ENCODE peak calls at places on chromosome 1, in eight cellular contexts. D is fibroblast of pulmonary artery, Z is dorsolateral prefrontal cortex, F is body of pancreas, E is fibroblast of the aortic adventitia, B is neural progenitor cell, N is GM23338, X is tibial nerve. Y is an unnamed sample.

GRCh38 chr1:162319510-162320160 is 57.0 kb downstream of the SPATA46 start:
- DNase-seq in B (no peak), E (peak), Z (no peak), N (no peak), X (no peak), D (peak), F (no peak), Y (no peak)

GRCh38 chr1:244712669-244713068 is 59.7 kb downstream of the DESI2 start:
- DNase-seq in E (no peak), Z (no peak), X (no peak), F (no peak), B (no peak), N (no peak), D (no peak), Y (no peak)

GRCh38 chr1:59685666-59686065 is 129.1 kb upstream of the HOOK1 start:
- DNase-seq in N (no peak), E (no peak), D (no peak), B (no peak), X (no peak), Z (no peak), F (no peak), Y (no peak)

GRCh38 chr1:93448292-93448982 is 519 bp downstream of the FNBP1L start:
- DNase-seq in X (no peak), B (peak), D (peak), E (no peak), Z (no peak), N (peak), F (peak), Y (no peak)

GRCh38 chr1:72241397-72241796 is 40.9 kb downstream of the NEGR1 start:
- DNase-seq in E (peak), D (peak), Z (no peak), N (no peak), F (no peak), B (no peak), X (no peak), Y (peak)

GRCh38 chr1:206949208-206949607 is 2.9 kb upstream of the PIGR start:
- DNase-seq in E (no peak), X (no peak), D (no peak), B (no peak), N (no peak), F (no peak), Z (no peak), Y (no peak)

GRCh38 chr1:207240325-207241095 is 81.0 kb upstream of the CD55 start:
- DNase-seq in D (no peak), Z (no peak), B (no peak), X (no peak), F (no peak), N (no peak), E (peak), Y (peak)

GRCh38 chr1:9143250-9143649 is 14.3 kb upstream of the GPR157 start:
- DNase-seq in N (no peak), Z (no peak), X (no peak), F (no peak), D (peak), B (no peak), E (peak), Y (peak)

GRCh38 chr1:113835686-113836290 is 23.5 kb upstream of the RSBN1 start:
- DNase-seq in N (peak), E (peak), B (peak), X (no peak), D (peak), F (no peak), Z (no peak), Y (peak)

GRCh38 chr1:28507646-28508434 is 2.0 kb downstream of the RCC1 start:
- DNase-seq in B (no peak), E (peak), Z (no peak), F (no peak), N (no peak), D (no peak), X (no peak), Y (no peak)

GRCh38 chr1:238960071-238960470 is 426.3 kb upstream of the CHRM3 start:
- DNase-seq in N (no peak), Z (no peak), B (no peak), E (peak), X (no peak), D (peak), F (no peak), Y (peak)

GRCh38 chr1:7988576-7988975 is 27.1 kb downstream of the PARK7 start:
- DNase-seq in X (no peak), Z (no peak), N (no peak), D (no peak), B (no peak), F (no peak), E (peak), Y (no peak)

GRCh38 chr1:85494957-85495266 is 30.0 kb upstream of the DDAH1 start:
- DNase-seq in D (peak), F (no peak), X (no peak), N (peak), E (peak), B (peak), Z (no peak), Y (peak)

GRCh38 chr1:17119076-17119743 is at the start of gene PADI2:
- DNase-seq in N (peak), E (peak), X (no peak), B (peak), F (peak), Z (peak), D (peak), Y (peak)

GRCh38 chr1:195481293-195481692 is 1126.9 kb downstream of the KCNT2 start:
- DNase-seq in B (no peak), Z (no peak), E (no peak), F (no peak), X (no peak), D (no peak), N (peak), Y (no peak)

GRCh38 chr1:36612881-36613280 is 130.2 kb upstream of the CSF3R start:
- DNase-seq in B (peak), Z (no peak), N (peak), E (no peak), X (no peak), F (no peak), D (no peak), Y (no peak)

GRCh38 chr1:106727171-106727570 is 329.3 kb upstream of the PRMT6 start:
- DNase-seq in F (no peak), X (no peak), B (no peak), E (no peak), N (peak), Z (no peak), D (no peak), Y (no peak)

GRCh38 chr1:33256701-33257387 is 552 bp downstream of the ZNF362 start:
- DNase-seq in E (peak), N (peak), Z (peak), B (peak), D (peak), X (no peak), F (peak), Y (peak)

GRCh38 chr1:14889937-14890440 is 263.6 kb upstream of the TMEM51 start:
- DNase-seq in Z (no peak), N (no peak), B (no peak), X (no peak), D (no peak), E (no peak), F (no peak), Y (no peak)

GRCh38 chr1:16614361-16615252 is 1.2 kb upstream of the NBPF1 start:
- DNase-seq in B (peak), F (peak), E (no peak), X (no peak), Z (no peak), D (no peak), N (no peak), Y (no peak)

GRCh38 chr1:228955691-228956090 is 220.4 kb downstream of the RHOU start:
- DNase-seq in F (no peak), Z (no peak), N (no peak), X (no peak), B (no peak), E (peak), D (peak), Y (peak)

GRCh38 chr1:192506741-192507155 is 68.8 kb upstream of the RGS1 start:
- DNase-seq in Z (no peak), N (peak), B (peak), D (peak), E (peak), F (no peak), X (no peak), Y (peak)

GRCh38 chr1:42043182-42043581 is 110.0 kb upstream of the GUCA2B start:
- DNase-seq in D (peak), B (no peak), N (no peak), Z (no peak), F (no peak), E (no peak), X (no peak), Y (no peak)

GRCh38 chr1:175687699-175688098 is 55.7 kb downstream of the TNR start:
- DNase-seq in Z (no peak), X (no peak), D (no peak), F (no peak), N (no peak), E (no peak), B (no peak), Y (no peak)

GRCh38 chr1:211352985-211353515 is 26.4 kb downstream of the TRAF5 start:
- DNase-seq in X (no peak), Z (no peak), D (no peak), N (peak), F (peak), E (no peak), B (peak), Y (no peak)

GRCh38 chr1:209875510-209875909 is 47.7 kb downstream of the UTP25 start:
- DNase-seq in E (peak), B (peak), N (peak), F (no peak), X (no peak), Z (no peak), D (peak), Y (peak)

GRCh38 chr1:28163496-28164120 is 12.9 kb downstream of the PTAFR start:
- DNase-seq in E (peak), N (no peak), D (peak), X (no peak), F (no peak), Z (peak), B (no peak), Y (peak)

GRCh38 chr1:115282825-115283224 is 55.2 kb downstream of the NGF start:
- DNase-seq in D (peak), Z (no peak), E (peak), X (peak), B (no peak), F (peak), N (no peak), Y (peak)

GRCh38 chr1:10868599-10868965 is 72.1 kb upstream of the CASZ1 start:
- DNase-seq in F (no peak), X (no peak), B (no peak), Z (no peak), E (no peak), D (no peak), N (no peak), Y (no peak)

GRCh38 chr1:53600486-53600885 is 138.5 kb downstream of the GLIS1 start:
- DNase-seq in F (peak), D (no peak), B (no peak), Z (no peak), N (no peak), X (no peak), E (no peak), Y (no peak)

GRCh38 chr1:182064611-182065010 is 3.1 kb upstream of the ZNF648 start:
- DNase-seq in F (no peak), D (no peak), B (no peak), E (no peak), N (no peak), Z (no peak), X (no peak), Y (no peak)

GRCh38 chr1:196400478-196401453 is 207.5 kb downstream of the KCNT2 start:
- DNase-seq in Z (no peak), F (no peak), N (no peak), X (peak), E (peak), D (peak), B (no peak), Y (peak)

GRCh38 chr1:117045644-117046043 is 14.5 kb upstream of the TTF2 start:
- DNase-seq in X (no peak), F (no peak), B (no peak), D (peak), N (no peak), Z (no peak), E (peak), Y (peak)

GRCh38 chr1:169044971-169045370 is 61.5 kb upstream of the ATP1B1 start:
- DNase-seq in X (no peak), F (no peak), E (no peak), D (no peak), N (no peak), Z (no peak), B (no peak), Y (no peak)

GRCh38 chr1:220775238-220775853 is 11.4 kb upstream of the MTARC1 start:
- DNase-seq in Z (no peak), N (peak), F (peak), B (peak), D (peak), X (no peak), E (peak), Y (peak)

GRCh38 chr1:30982937-30983336 is 74.4 kb upstream of the SDC3 start:
- DNase-seq in E (peak), Z (no peak), D (peak), F (no peak), X (no peak), N (no peak), B (no peak), Y (peak)

GRCh38 chr1:223183268-223183862 is 40.3 kb upstream of the TLR5 start:
- DNase-seq in F (no peak), N (no peak), Z (no peak), D (no peak), E (no peak), B (no peak), X (no peak), Y (peak)

GRCh38 chr1:9294440-9294773 is 1.7 kb downstream of the SPSB1 start:
- DNase-seq in D (peak), B (no peak), N (no peak), X (no peak), E (peak), Z (no peak), F (peak), Y (peak)

GRCh38 chr1:44485933-44486475 is 80.9 kb downstream of the RNF220 start:
- DNase-seq in F (no peak), D (no peak), X (no peak), E (no peak), N (no peak), Z (no peak), B (no peak), Y (no peak)

GRCh38 chr1:44485229-44485932 is 80.3 kb downstream of the RNF220 start:
- DNase-seq in X (no peak), Z (no peak), E (peak), F (no peak), N (peak), B (no peak), D (peak), Y (peak)

GRCh38 chr1:44481701-44482100 is 76.6 kb downstream of the RNF220 start:
- DNase-seq in X (no peak), F (no peak), E (no peak), Z (no peak), N (no peak), B (peak), D (no peak), Y (no peak)

GRCh38 chr1:44483089-44483488 is 78.0 kb downstream of the RNF220 start:
- DNase-seq in F (no peak), D (no peak), X (no peak), Z (no peak), E (no peak), B (no peak), N (no peak), Y (no peak)

DNA sequence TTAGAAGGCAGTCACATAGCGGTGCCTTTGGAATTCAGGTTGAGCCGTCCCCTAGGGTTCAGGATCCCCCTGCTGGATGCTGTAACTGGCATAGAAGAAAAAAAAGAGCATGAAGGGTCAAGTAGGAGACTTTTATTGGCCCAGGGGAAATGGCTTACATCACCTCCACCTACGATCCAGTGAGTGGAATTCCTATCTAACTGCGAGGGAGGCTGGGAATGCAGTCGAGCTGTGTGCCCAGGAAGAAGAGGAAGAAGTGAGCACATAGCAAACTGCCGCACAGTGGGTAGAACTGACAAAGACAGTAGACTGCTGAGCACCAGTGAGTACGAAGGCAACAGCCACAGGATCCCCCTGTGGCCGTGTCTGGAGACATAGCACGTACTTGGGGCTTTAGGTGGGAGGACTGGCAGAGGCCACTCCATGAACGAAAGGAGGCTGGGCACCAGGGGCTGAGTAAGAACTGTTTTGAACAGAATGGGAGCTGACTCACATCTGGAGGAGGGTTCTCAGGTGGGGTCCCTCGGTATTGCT is 79.2 kb downstream of the RNF220 start:
- DNase-seq in B (peak), N (peak), E (no peak), X (no peak), D (peak), F (no peak), Z (no peak), Y (no peak)
- TF ChIP-seq CTCF in B (peak), N (peak), E (no peak), X (no peak), D (no peak), F (no peak), Z (no peak), Y (no peak)

GRCh38 chr1:172090511-172090817 is 249.2 kb downstream of the DNM3 start:
- DNase-seq in X (no peak), Z (no peak), F (no peak), N (no peak), D (no peak), E (no peak), B (no peak), Y (no peak)
- TF ChIP-seq CTCF in X (no peak), Z (peak), F (no peak), N (no peak), D (no peak), E (no peak), B (no peak), Y (no peak)

GRCh38 chr1:150429805-150430204 is 57.4 kb upstream of the TARS2 start:
- DNase-seq in E (peak), Z (no peak), X (no peak), B (no peak), F (no peak), N (peak), D (peak), Y (no peak)
- TF ChIP-seq CTCF in E (peak), Z (peak), X (peak), B (no peak), F (peak), N (peak), D (peak), Y (no peak)

DNA sequence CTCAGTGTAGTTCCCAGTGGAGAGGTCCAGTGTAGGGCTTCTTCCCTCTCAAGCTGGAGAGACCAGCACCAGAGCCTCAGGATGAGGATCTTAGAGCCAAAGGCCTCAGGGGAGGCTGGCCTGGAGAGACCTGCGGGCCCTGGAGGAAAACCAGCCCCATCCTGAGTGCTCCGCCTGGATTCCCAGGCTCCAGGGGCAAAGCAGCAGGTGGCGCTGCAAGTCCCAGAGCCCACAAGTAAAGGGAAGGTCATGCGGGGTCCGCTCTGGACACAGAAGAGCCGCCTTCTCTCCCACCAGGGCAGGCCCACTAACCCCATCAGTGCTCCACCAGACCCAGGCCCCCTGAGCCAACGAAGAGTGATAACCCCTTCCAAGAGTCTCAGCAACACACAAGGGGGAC is 22.7 kb downstream of the PGBD5 start:
- DNase-seq in E (no peak), B (no peak), N (peak), F (no peak), X (no peak), Z (no peak), D (no peak), Y (no peak)
- TF ChIP-seq CTCF in E (no peak), B (peak), N (peak), F (no peak), X (no peak), Z (no peak), D (no peak), Y (no peak)

DNA sequence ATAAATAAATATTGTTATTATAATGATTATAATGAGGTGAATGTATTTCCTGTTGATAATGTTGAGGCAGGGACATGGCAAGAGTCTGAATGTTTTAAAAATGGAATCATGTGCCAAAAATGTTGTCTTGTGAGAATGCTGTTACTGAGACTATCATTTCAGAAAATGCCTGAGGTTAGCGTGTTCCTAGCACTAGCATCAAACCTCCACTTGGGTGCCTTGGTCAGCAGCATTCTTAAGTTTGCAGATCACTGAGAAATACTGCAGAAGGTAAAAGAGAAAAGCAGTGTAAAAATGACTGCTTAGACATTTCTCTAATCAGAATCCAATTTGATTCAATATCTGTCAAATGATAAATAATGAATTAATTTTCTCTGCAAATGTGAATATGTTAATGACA is 50.8 kb downstream of the OLFM3 start:
- DNase-seq in F (no peak), D (no peak), B (no peak), X (no peak), Z (no peak), N (peak), E (no peak), Y (no peak)
- TF ChIP-seq CTCF in F (no peak), D (no peak), B (no peak), X (no peak), Z (no peak), N (peak), E (no peak), Y (no peak)

GRCh38 chr1:91883470-91883869 is 2.5 kb downstream of the TGFBR3 start:
- DNase-seq in F (no peak), B (no peak), X (no peak), Z (no peak), D (peak), N (no peak), E (peak), Y (peak)
- TF ChIP-seq CTCF in F (peak), B (peak), X (peak), Z (peak), D (peak), N (no peak), E (peak), Y (peak)

GRCh38 chr1:57065442-57065841 is 99.6 kb upstream of the C8B start:
- DNase-seq in D (no peak), B (no peak), Z (no peak), F (no peak), N (no peak), E (no peak), X (no peak), Y (no peak)
- TF ChIP-seq CTCF in D (no peak), B (no peak), Z (no peak), F (no peak), N (no peak), E (no peak), X (no peak), Y (no peak)

Y was measured in AG10803.